ENCODE peak calls at places on chromosomes 16 and 17, in seven cellular contexts. R, J, I, L, D, N and B are unnamed samples.

GRCh38 chr17:36934759-36935630 is 2.3 kb upstream of the LHX1 start:
- DNase-seq in R (peak; percentile 85), J (no peak), I (no peak), L (no peak), D (no peak), N (peak; percentile 85), B (no peak)

GRCh38 chr17:18187816-18188761 is 4.5 kb downstream of the ALKBH5 start:
- DNase-seq in R (no peak), J (peak; percentile 35), I (no peak), L (peak; percentile 34), D (peak; percentile 88), N (no peak), B (no peak)

GRCh38 chr16:83955218-83956130 is 2.4 kb downstream of the OSGIN1 start:
- DNase-seq in R (no peak), J (no peak), I (no peak), L (no peak), D (peak; percentile 57), N (no peak), B (no peak)

GRCh38 chr17:14301761-14302401 is 1.0 kb downstream of the HS3ST3B1 start:
- DNase-seq in R (peak; percentile 48), J (no peak), I (no peak), L (peak; percentile 47), D (peak; percentile 74), N (no peak), B (no peak)

GRCh38 chr17:16934836-16935235 is 37.1 kb downstream of the TNFRSF13B start:
- DNase-seq in R (no peak), J (no peak), I (no peak), L (no peak), D (no peak), N (no peak), B (no peak)

GRCh38 chr17:29143894-29144293 is 36.3 kb downstream of the MYO18A start:
- DNase-seq in R (peak; percentile 50), J (peak; percentile 37), I (no peak), L (no peak), D (peak; percentile 62), N (peak; percentile 58), B (peak; percentile 28)

GRCh38 chr16:29675811-29676643 is 3.0 kb upstream of the QPRT start:
- DNase-seq in R (peak; percentile 70), J (peak; percentile 31), I (peak; percentile 24), L (no peak), D (peak; percentile 30), N (peak; percentile 85), B (peak; percentile 23)

GRCh38 chr17:74646231-74646630 is 22.7 kb upstream of the CD300E start:
- DNase-seq in R (no peak), J (peak; percentile 61), I (peak; percentile 54), L (no peak), D (peak; percentile 30), N (peak; percentile 68), B (peak; percentile 42)

GRCh38 chr17:62614142-62614541 is 13.3 kb upstream of the MRC2 start:
- DNase-seq in R (no peak), J (peak; percentile 27), I (no peak), L (no peak), D (peak; percentile 94), N (no peak), B (no peak)

GRCh38 chr16:58485184-58485887 is 14.6 kb upstream of the NDRG4 start:
- DNase-seq in R (no peak), J (no peak), I (no peak), L (no peak), D (no peak), N (no peak), B (no peak)

GRCh38 chr17:14471052-14471451 is 170.2 kb downstream of the HS3ST3B1 start:
- DNase-seq in R (no peak), J (peak; percentile 90), I (no peak), L (peak; percentile 36), D (peak; percentile 90), N (no peak), B (no peak)

GRCh38 chr17:56699186-56699895 is 105.8 kb downstream of the NOG start:
- DNase-seq in R (peak; percentile 88), J (peak; percentile 100), I (peak; percentile 98), L (peak; percentile 93), D (peak; percentile 99), N (peak; percentile 80), B (no peak)

GRCh38 chr17:55555772-55556171 is 44.5 kb upstream of the SMIM36 start:
- DNase-seq in R (no peak), J (no peak), I (no peak), L (no peak), D (no peak), N (no peak), B (no peak)

GRCh38 chr17:66714046-66715023 is 120.6 kb upstream of the CACNG5 start:
- DNase-seq in R (no peak), J (no peak), I (no peak), L (no peak), D (no peak), N (no peak), B (no peak)

GRCh38 chr17:31495049-31495885 is 103.8 kb downstream of the RAB11FIP4 start:
- DNase-seq in R (no peak), J (peak; percentile 46), I (no peak), L (no peak), D (no peak), N (no peak), B (no peak)

GRCh38 chr17:10019941-10020403 is 114.9 kb upstream of the RCVRN start:
- DNase-seq in R (peak; percentile 26), J (no peak), I (no peak), L (no peak), D (no peak), N (no peak), B (no peak)

GRCh38 chr17:63622571-63623390 is 564 bp downstream of the MAP3K3 start:
- DNase-seq in R (peak; percentile 87), J (peak; percentile 58), I (no peak), L (peak; percentile 81), D (peak; percentile 83), N (peak; percentile 72), B (peak; percentile 52)

GRCh38 chr17:20944014-20944905 is 98.6 kb downstream of the USP22 start:
- DNase-seq in R (peak; percentile 19), J (peak; percentile 83), I (peak; percentile 36), L (peak; percentile 73), D (no peak), N (peak; percentile 87), B (peak; percentile 57)

GRCh38 chr16:26710475-26710874 is 356.3 kb upstream of the C16orf82 start:
- DNase-seq in R (no peak), J (no peak), I (no peak), L (no peak), D (no peak), N (no peak), B (no peak)

GRCh38 chr17:75614006-75614405 is 19.2 kb upstream of the SMIM5 start:
- DNase-seq in R (peak; percentile 47), J (no peak), I (no peak), L (no peak), D (no peak), N (peak; percentile 70), B (no peak)

GRCh38 chr16:117381-118365 is 20.8 kb downstream of the NPRL3 start:
- DNase-seq in R (peak; percentile 80), J (peak; percentile 59), I (peak; percentile 23), L (peak; percentile 74), D (peak; percentile 64), N (peak; percentile 95), B (peak; percentile 36)

GRCh38 chr16:17476414-17477259 is 5.9 kb upstream of the XYLT1 start:
- DNase-seq in R (peak; percentile 87), J (peak; percentile 26), I (peak; percentile 47), L (peak; percentile 86), D (peak; percentile 85), N (peak; percentile 94), B (peak; percentile 93)

GRCh38 chr16:25140459-25140858 is 28.9 kb downstream of the LCMT1 start:
- DNase-seq in R (no peak), J (peak; percentile 5), I (no peak), L (no peak), D (no peak), N (no peak), B (no peak)

GRCh38 chr16:19523184-19523558 is 571 bp upstream of the CCP110 start:
- DNase-seq in R (no peak), J (no peak), I (no peak), L (no peak), D (no peak), N (peak; percentile 3), B (no peak)

GRCh38 chr17:56833023-56833811 is 503 bp downstream of the C17orf67 start:
- DNase-seq in R (peak; percentile 90), J (peak; percentile 87), I (peak; percentile 51), L (peak; percentile 91), D (peak; percentile 79), N (peak; percentile 77), B (peak; percentile 64)

GRCh38 chr17:75400326-75400939 is 5.0 kb downstream of the GRB2 start:
- DNase-seq in R (no peak), J (no peak), I (no peak), L (no peak), D (no peak), N (no peak), B (no peak)

GRCh38 chr17:60157487-60158040 is 7.8 kb downstream of the CA4 start:
- DNase-seq in R (no peak), J (no peak), I (no peak), L (peak; percentile 3), D (no peak), N (peak; percentile 54), B (no peak)
- TF ChIP-seq EZH2 in R (no peak), J (no peak), I (no peak), L (no peak), D (no peak), N (no peak), B (no peak)

GRCh38 chr16:3485821-3486505 is 9.3 kb downstream of the C16orf90 start:
- DNase-seq in R (peak; percentile 29), J (no peak), I (no peak), L (no peak), D (no peak), N (peak; percentile 51), B (no peak)
- TF ChIP-seq EZH2phosphoT487 in R (no peak), J (no peak), I (no peak), L (no peak), D (no peak), N (no peak), B (no peak)

GRCh38 chr16:89536371-89536770 is 24.1 kb upstream of the RPL13 start:
- DNase-seq in R (no peak), J (no peak), I (no peak), L (no peak), D (no peak), N (no peak), B (no peak)
- TF ChIP-seq EZH2 in R (no peak), J (no peak), I (no peak), L (no peak), D (no peak), N (no peak), B (no peak)

GRCh38 chr17:68422821-68423220 is 34.5 kb downstream of the WIPI1 start:
- DNase-seq in R (peak; percentile 1), J (no peak), I (no peak), L (no peak), D (no peak), N (no peak), B (no peak)

GRCh38 chr17:68421486-68421885 is 35.8 kb downstream of the WIPI1 start:
- DNase-seq in R (peak; percentile 1), J (no peak), I (no peak), L (no peak), D (no peak), N (no peak), B (no peak)

GRCh38 chr17:68420065-68420847 is 37.0 kb downstream of the WIPI1 start:
- DNase-seq in R (no peak), J (no peak), I (no peak), L (no peak), D (no peak), N (no peak), B (no peak)

GRCh38 chr17:68418876-68419275 is 38.4 kb downstream of the WIPI1 start:
- DNase-seq in R (no peak), J (no peak), I (no peak), L (no peak), D (no peak), N (no peak), B (no peak)

GRCh38 chr17:68417317-68417716 is 40.0 kb downstream of the WIPI1 start:
- DNase-seq in R (no peak), J (no peak), I (no peak), L (no peak), D (no peak), N (no peak), B (no peak)
- TF ChIP-seq EZH2phosphoT487 in R (no peak), J (no peak), I (no peak), L (no peak), D (no peak), N (no peak), B (no peak)